ENCODE peak calls at places on chromosomes 12 and 14, in six cellular contexts. I is germinal center, A is RKO, P is frontal cortex, R is omental fat pad, Y is fibroblast of lung. T is an unnamed sample.

GRCh38 chr14:31194095-31194494 is 13.5 kb downstream of the HECTD1 start:
- DNase-seq in I (no peak), R (no peak), P (no peak), A (no peak), Y (peak; percentile 41), T (no peak)

GRCh38 chr14:26775765-26776577 is 178.1 kb upstream of the NOVA1 start:
- DNase-seq in R (no peak), A (peak; percentile 55), P (no peak), Y (peak; percentile 58), I (no peak), T (no peak)

GRCh38 chr14:81315344-81315743 is 84.8 kb downstream of the STON2 start:
- DNase-seq in A (no peak), I (no peak), R (no peak), P (no peak), Y (no peak), T (no peak)

GRCh38 chr14:73738518-73739173 is 24.5 kb upstream of the PNMA1 start:
- DNase-seq in R (no peak), Y (no peak), I (no peak), P (no peak), A (no peak), T (no peak)

GRCh38 chr14:100438678-100439592 is 115.8 kb downstream of the SLC25A47 start:
- DNase-seq in Y (peak; percentile 47), I (no peak), P (peak; percentile 38), R (peak; percentile 40), A (peak; percentile 85), T (peak; percentile 82)

GRCh38 chr14:72699852-72700257 is 194.0 kb downstream of the DPF3 start:
- DNase-seq in A (no peak), P (no peak), I (peak; percentile 20), R (no peak), Y (peak; percentile 96), T (no peak)

GRCh38 chr12:16325426-16325825 is 22.0 kb upstream of the MGST1 start:
- DNase-seq in I (no peak), P (no peak), Y (no peak), A (no peak), R (no peak), T (peak; percentile 33)

GRCh38 chr14:94904636-94905035 is 134.7 kb upstream of the GSC start:
- DNase-seq in R (no peak), P (no peak), Y (no peak), A (no peak), I (no peak), T (no peak)

GRCh38 chr14:59248170-59248569 is 59.7 kb downstream of the DAAM1 start:
- DNase-seq in Y (no peak), A (no peak), I (no peak), R (no peak), P (no peak), T (no peak)

GRCh38 chr14:95875831-95876768 is 532 bp upstream of the TUNAR start:
- DNase-seq in R (no peak), P (peak; percentile 51), I (no peak), Y (no peak), A (no peak), T (no peak)

GRCh38 chr12:32918890-32919791 is 22.6 kb upstream of the PKP2 start:
- DNase-seq in A (peak; percentile 49), I (no peak), R (no peak), Y (peak; percentile 49), P (no peak), T (no peak)

GRCh38 chr14:22026527-22026926 is 352.9 kb upstream of the OR4E1 start:
- DNase-seq in Y (no peak), A (no peak), I (no peak), R (no peak), P (no peak), T (no peak)

GRCh38 chr12:51874486-51874885 is 13.4 kb upstream of the ANKRD33 start:
- DNase-seq in A (no peak), P (no peak), R (no peak), Y (no peak), I (no peak), T (no peak)

GRCh38 chr12:124727922-124728321 is 135.7 kb downstream of the SCARB1 start:
- DNase-seq in I (no peak), P (no peak), Y (no peak), R (no peak), A (no peak), T (no peak)

GRCh38 chr12:53060721-53061276 is 10.9 kb downstream of the TNS2 start:
- DNase-seq in A (no peak), I (no peak), Y (no peak), R (no peak), P (no peak), T (no peak)

GRCh38 chr12:57888407-57889157 is 42.1 kb upstream of the CTDSP2 start:
- DNase-seq in A (no peak), P (no peak), I (no peak), Y (peak; percentile 73), R (no peak), T (no peak)

T was measured in mucosa of gallbladder.